ENCODE peak calls at places on chromosomes 2 and 18, in nine cellular contexts. Y, O, C, F, M, K, P, G and H are unnamed samples.

GRCh38 chr2:239870863-239871262 is 154.3 kb downstream of the NDUFA10 start:
- DNase-seq in F (no peak), P (no peak), Y (no peak), O (no peak), C (no peak), K (no peak), G (no peak), M (no peak), H (no peak)

GRCh38 chr18:1929720-1930119 is 641.6 kb downstream of the METTL4 start:
- DNase-seq in K (no peak), O (no peak), G (no peak), C (no peak), Y (no peak), M (no peak), P (no peak), F (no peak), H (no peak)

GRCh38 chr2:45823723-45824206 is 172.3 kb downstream of the PRKCE start:
- DNase-seq in F (no peak), P (no peak), M (no peak), G (peak; percentile 87), C (peak; percentile 16), K (no peak), O (peak; percentile 47), Y (peak; percentile 66), H (no peak)

GRCh38 chr2:205539603-205540002 is 142.7 kb upstream of the NRP2 start:
- DNase-seq in C (peak; percentile 32), G (no peak), P (no peak), Y (no peak), K (no peak), F (no peak), O (no peak), M (no peak), H (no peak)

GRCh38 chr18:73235921-73236320 is 368.1 kb upstream of the NETO1 start:
- DNase-seq in F (no peak), G (no peak), K (no peak), Y (no peak), M (no peak), O (no peak), P (no peak), C (no peak), H (no peak)

GRCh38 chr2:232111551-232111950 is 150.0 kb downstream of the DIS3L2 start:
- DNase-seq in P (no peak), Y (no peak), F (no peak), C (no peak), O (no peak), G (no peak), K (no peak), M (no peak), H (no peak)

GRCh38 chr2:113886479-113887383 is 3.2 kb upstream of the ACTR3 start:
- DNase-seq in Y (no peak), C (peak; percentile 68), G (peak; percentile 66), O (peak; percentile 80), K (no peak), F (peak; percentile 71), M (peak; percentile 55), P (no peak), H (no peak)

GRCh38 chr2:237412646-237413292 is 1.2 kb downstream of the COL6A3 start:
- DNase-seq in C (no peak), K (no peak), O (peak; percentile 41), M (no peak), G (peak; percentile 80), P (no peak), F (no peak), Y (no peak), H (no peak)

GRCh38 chr2:75153221-75153620 is 46.1 kb downstream of the TACR1 start:
- DNase-seq in G (no peak), K (peak; percentile 46), M (no peak), C (peak; percentile 57), Y (no peak), P (no peak), O (no peak), F (no peak), H (no peak)

GRCh38 chr18:35580748-35581534 is 599 bp upstream of the GALNT1 start:
- DNase-seq in Y (peak; percentile 44), P (no peak), C (peak; percentile 51), K (peak; percentile 81), G (peak; percentile 85), M (no peak), O (peak; percentile 85), F (peak; percentile 69), H (no peak)

GRCh38 chr2:23664069-23664788 is 262.7 kb downstream of the ATAD2B start:
- DNase-seq in O (no peak), C (no peak), K (no peak), F (no peak), P (no peak), M (no peak), G (no peak), Y (no peak), H (no peak)

GRCh38 chr2:197904446-197904845 is 100.1 kb downstream of the PLCL1 start:
- DNase-seq in Y (no peak), P (no peak), O (no peak), C (no peak), F (peak; percentile 33), M (no peak), G (no peak), K (no peak), H (no peak)

GRCh38 chr18:47260138-47260923 is 8.9 kb upstream of the SKOR2 start:
- DNase-seq in O (peak; percentile 78), M (peak; percentile 29), Y (no peak), K (peak; percentile 81), F (peak; percentile 48), C (peak; percentile 33), P (peak; percentile 8), G (peak; percentile 75), H (no peak)

GRCh38 chr2:48711343-48711742 is 44.2 kb downstream of the LHCGR start:
- DNase-seq in O (no peak), C (no peak), Y (no peak), K (no peak), G (no peak), F (no peak), M (no peak), P (no peak), H (no peak)

GRCh38 chr2:182852090-182852489 is 14.3 kb downstream of the FRZB start:
- DNase-seq in P (no peak), K (peak; percentile 26), F (no peak), G (no peak), Y (no peak), M (no peak), C (peak; percentile 11), O (no peak), H (no peak)

GRCh38 chr18:675307-675706 is 17.9 kb downstream of the TYMS start:
- DNase-seq in F (no peak), K (no peak), C (no peak), G (no peak), M (no peak), O (no peak), Y (no peak), P (no peak), H (no peak)

GRCh38 chr18:54775686-54776085 is 52.6 kb upstream of the RAB27B start:
- DNase-seq in P (no peak), G (no peak), F (no peak), K (no peak), C (peak; percentile 84), M (no peak), Y (no peak), O (peak; percentile 61), H (no peak)

GRCh38 chr2:239275871-239276812 is 124.7 kb downstream of the HDAC4 start:
- DNase-seq in K (no peak), F (no peak), Y (peak; percentile 69), G (peak; percentile 92), P (no peak), C (peak; percentile 61), O (peak; percentile 91), M (no peak), H (no peak)

GRCh38 chr2:237231593-237231992 is 145.9 kb downstream of the COPS8 start:
- DNase-seq in P (no peak), K (no peak), Y (no peak), F (no peak), O (no peak), C (no peak), M (no peak), G (peak; percentile 68), H (no peak)

GRCh38 chr18:34901299-34901698 is 139.9 kb upstream of the MAPRE2 start:
- DNase-seq in F (peak; percentile 19), Y (no peak), C (peak; percentile 18), O (peak; percentile 9), P (no peak), K (no peak), G (no peak), M (no peak), H (no peak)

GRCh38 chr18:3675446-3675845 is 225.5 kb downstream of the TGIF1 start:
- DNase-seq in K (no peak), P (no peak), O (peak; percentile 27), G (no peak), M (peak; percentile 44), C (peak; percentile 77), Y (no peak), F (no peak), H (no peak)

GRCh38 chr2:138632066-138632465 is 130.5 kb downstream of the SPOPL start:
- DNase-seq in M (no peak), O (no peak), Y (no peak), P (no peak), G (no peak), F (no peak), K (no peak), C (no peak), H (no peak)

GRCh38 chr2:148645925-148646559 is 1.5 kb downstream of the EPC2 start:
- DNase-seq in Y (no peak), K (peak; percentile 82), C (peak; percentile 86), M (peak; percentile 84), F (peak; percentile 88), G (no peak), P (no peak), O (peak; percentile 74), H (peak; percentile 20)

GRCh38 chr2:202269585-202269984 is 4.0 kb downstream of the NOP58 start:
- DNase-seq in F (peak; percentile 56), P (no peak), M (no peak), O (no peak), K (no peak), C (no peak), G (no peak), Y (no peak), H (no peak)

GRCh38 chr2:31071741-31072140 is 66.5 kb downstream of the GALNT14 start:
- DNase-seq in P (no peak), F (no peak), M (no peak), G (no peak), O (no peak), C (no peak), Y (no peak), K (no peak), H (no peak)